ENCODE peak calls at places on chromosomes 13 and 19, in eight cellular contexts. One of them, this sample, is unnamed.

GRCh38 chr19:33950141-33950805 is 153.6 kb downstream of the KCTD15 start:
- DNase-seq in progenitor cell of endocrine pancreas: no peak
- DNase-seq in ACHN: no peak
- DNase-seq in Panc1: no peak
- DNase-seq in amniotic epithelial cell: no peak
- DNase-seq in WTC11: no peak
- DNase-seq in HTR-8/SVneo: no peak
- DNase-seq in body of pancreas: no peak
- DNase-seq in this sample: no peak

GRCh38 chr13:84648069-84648640 is 765.9 kb upstream of the SLITRK1 start:
- DNase-seq in body of pancreas: no peak
- DNase-seq in ACHN: peak
- DNase-seq in progenitor cell of endocrine pancreas: no peak
- DNase-seq in HTR-8/SVneo: no peak
- DNase-seq in Panc1: no peak
- DNase-seq in amniotic epithelial cell: no peak
- DNase-seq in WTC11: no peak
- DNase-seq in this sample: no peak

GRCh38 chr13:40187324-40187795 is 479.1 kb downstream of the FOXO1 start:
- DNase-seq in amniotic epithelial cell: no peak
- DNase-seq in progenitor cell of endocrine pancreas: no peak
- DNase-seq in Panc1: no peak
- DNase-seq in WTC11: no peak
- DNase-seq in HTR-8/SVneo: no peak
- DNase-seq in body of pancreas: no peak
- DNase-seq in ACHN: no peak
- DNase-seq in this sample: no peak

GRCh38 chr19:9996541-9996940 is 13.8 kb downstream of the COL5A3 start:
- DNase-seq in ACHN: no peak
- DNase-seq in WTC11: no peak
- DNase-seq in progenitor cell of endocrine pancreas: no peak
- DNase-seq in HTR-8/SVneo: no peak
- DNase-seq in amniotic epithelial cell: peak
- DNase-seq in Panc1: no peak
- DNase-seq in body of pancreas: no peak
- DNase-seq in this sample: no peak

GRCh38 chr19:57552432-57552831 is 7.2 kb downstream of the ZNF550 start:
- DNase-seq in HTR-8/SVneo: no peak
- DNase-seq in amniotic epithelial cell: no peak
- DNase-seq in WTC11: peak
- DNase-seq in progenitor cell of endocrine pancreas: no peak
- DNase-seq in body of pancreas: no peak
- DNase-seq in ACHN: no peak
- DNase-seq in Panc1: no peak
- DNase-seq in this sample: no peak

GRCh38 chr19:17720487-17720839 is 1.2 kb downstream of the MAP1S start:
- DNase-seq in Panc1: no peak
- DNase-seq in amniotic epithelial cell: no peak
- DNase-seq in ACHN: no peak
- DNase-seq in WTC11: no peak
- DNase-seq in body of pancreas: no peak
- DNase-seq in progenitor cell of endocrine pancreas: no peak
- DNase-seq in HTR-8/SVneo: no peak
- DNase-seq in this sample: no peak

GRCh38 chr19:1039646-1040475 is at the start of gene ABCA7:
- DNase-seq in progenitor cell of endocrine pancreas: peak
- DNase-seq in amniotic epithelial cell: peak
- DNase-seq in Panc1: peak
- DNase-seq in ACHN: peak
- DNase-seq in HTR-8/SVneo: peak
- DNase-seq in body of pancreas: peak
- DNase-seq in WTC11: peak
- DNase-seq in this sample: peak

GRCh38 chr13:33871207-33872004 is 53.5 kb downstream of the RFC3 start:
- DNase-seq in Panc1: no peak
- DNase-seq in body of pancreas: no peak
- DNase-seq in HTR-8/SVneo: no peak
- DNase-seq in WTC11: no peak
- DNase-seq in ACHN: no peak
- DNase-seq in amniotic epithelial cell: peak
- DNase-seq in progenitor cell of endocrine pancreas: no peak
- DNase-seq in this sample: no peak

GRCh38 chr19:23770672-23771250 is 12.1 kb upstream of the ZNF681 start:
- DNase-seq in Panc1: no peak
- DNase-seq in WTC11: no peak
- DNase-seq in body of pancreas: no peak
- DNase-seq in amniotic epithelial cell: no peak
- DNase-seq in ACHN: no peak
- DNase-seq in progenitor cell of endocrine pancreas: no peak
- DNase-seq in HTR-8/SVneo: no peak
- DNase-seq in this sample: no peak

GRCh38 chr19:39474139-39474620 is 6.5 kb upstream of the TIMM50 start:
- DNase-seq in WTC11: peak
- DNase-seq in Panc1: no peak
- DNase-seq in progenitor cell of endocrine pancreas: peak
- DNase-seq in body of pancreas: peak
- DNase-seq in HTR-8/SVneo: peak
- DNase-seq in ACHN: peak
- DNase-seq in amniotic epithelial cell: peak
- DNase-seq in this sample: peak

GRCh38 chr13:20953245-20953931 is 50.8 kb upstream of the XPO4 start:
- DNase-seq in WTC11: no peak
- DNase-seq in Panc1: no peak
- DNase-seq in amniotic epithelial cell: no peak
- DNase-seq in body of pancreas: no peak
- DNase-seq in HTR-8/SVneo: no peak
- DNase-seq in progenitor cell of endocrine pancreas: no peak
- DNase-seq in ACHN: no peak
- DNase-seq in this sample: no peak

GRCh38 chr19:4738734-4739133 is 15.1 kb upstream of the DPP9 start:
- DNase-seq in Panc1: no peak
- DNase-seq in progenitor cell of endocrine pancreas: no peak
- DNase-seq in HTR-8/SVneo: no peak
- DNase-seq in body of pancreas: no peak
- DNase-seq in ACHN: no peak
- DNase-seq in WTC11: no peak
- DNase-seq in amniotic epithelial cell: peak
- DNase-seq in this sample: no peak

GRCh38 chr19:29260477-29261317 is 47.7 kb upstream of the UQCRFS1 start:
- DNase-seq in HTR-8/SVneo: no peak
- DNase-seq in WTC11: peak
- DNase-seq in body of pancreas: no peak
- DNase-seq in amniotic epithelial cell: peak
- DNase-seq in Panc1: peak
- DNase-seq in progenitor cell of endocrine pancreas: peak
- DNase-seq in ACHN: peak
- DNase-seq in this sample: no peak

GRCh38 chr13:87259479-87260083 is 411.6 kb upstream of the SLITRK5 start:
- DNase-seq in Panc1: no peak
- DNase-seq in progenitor cell of endocrine pancreas: no peak
- DNase-seq in ACHN: peak
- DNase-seq in WTC11: peak
- DNase-seq in amniotic epithelial cell: peak
- DNase-seq in HTR-8/SVneo: no peak
- DNase-seq in body of pancreas: no peak
- DNase-seq in this sample: no peak

GRCh38 chr13:113552079-113552478 is 32.5 kb upstream of the TFDP1 start:
- DNase-seq in ACHN: no peak
- DNase-seq in Panc1: no peak
- DNase-seq in amniotic epithelial cell: no peak
- DNase-seq in body of pancreas: no peak
- DNase-seq in HTR-8/SVneo: no peak
- DNase-seq in progenitor cell of endocrine pancreas: no peak
- DNase-seq in WTC11: no peak
- DNase-seq in this sample: no peak

GRCh38 chr13:54029720-54030119 is 1001.1 kb downstream of the OLFM4 start:
- DNase-seq in progenitor cell of endocrine pancreas: no peak
- DNase-seq in WTC11: no peak
- DNase-seq in amniotic epithelial cell: no peak
- DNase-seq in Panc1: no peak
- DNase-seq in body of pancreas: no peak
- DNase-seq in ACHN: peak
- DNase-seq in HTR-8/SVneo: no peak
- DNase-seq in this sample: no peak

GRCh38 chr19:18107235-18108083 is 9.9 kb downstream of the MAST3 start:
- DNase-seq in Panc1: no peak
- DNase-seq in body of pancreas: no peak
- DNase-seq in progenitor cell of endocrine pancreas: no peak
- DNase-seq in HTR-8/SVneo: no peak
- DNase-seq in WTC11: no peak
- DNase-seq in amniotic epithelial cell: no peak
- DNase-seq in ACHN: no peak
- DNase-seq in this sample: no peak

GRCh38 chr13:97205971-97206370 is 16.2 kb upstream of the MBNL2 start:
- DNase-seq in amniotic epithelial cell: peak
- DNase-seq in Panc1: no peak
- DNase-seq in progenitor cell of endocrine pancreas: no peak
- DNase-seq in WTC11: no peak
- DNase-seq in ACHN: no peak
- DNase-seq in body of pancreas: no peak
- DNase-seq in HTR-8/SVneo: peak
- DNase-seq in this sample: peak

GRCh38 chr19:35712910-35713845 is 4.6 kb upstream of the KMT2B start:
- DNase-seq in body of pancreas: no peak
- DNase-seq in Panc1: no peak
- DNase-seq in HTR-8/SVneo: no peak
- DNase-seq in ACHN: no peak
- DNase-seq in progenitor cell of endocrine pancreas: no peak
- DNase-seq in WTC11: peak
- DNase-seq in amniotic epithelial cell: no peak
- DNase-seq in this sample: no peak

GRCh38 chr13:101415358-101416174 is 742 bp downstream of the NALCN start:
- DNase-seq in ACHN: no peak
- DNase-seq in Panc1: no peak
- DNase-seq in amniotic epithelial cell: no peak
- DNase-seq in progenitor cell of endocrine pancreas: peak
- DNase-seq in HTR-8/SVneo: no peak
- DNase-seq in WTC11: peak
- DNase-seq in body of pancreas: no peak
- DNase-seq in this sample: no peak

GRCh38 chr19:11798391-11799296 is at the start of gene ZNF491:
- DNase-seq in HTR-8/SVneo: peak
- DNase-seq in Panc1: peak
- DNase-seq in amniotic epithelial cell: peak
- DNase-seq in ACHN: no peak
- DNase-seq in WTC11: peak
- DNase-seq in body of pancreas: peak
- DNase-seq in progenitor cell of endocrine pancreas: peak
- DNase-seq in this sample: peak

GRCh38 chr19:10593820-10594637 is 6.9 kb upstream of the AP1M2 start:
- DNase-seq in amniotic epithelial cell: peak
- DNase-seq in WTC11: no peak
- DNase-seq in HTR-8/SVneo: no peak
- DNase-seq in body of pancreas: peak
- DNase-seq in Panc1: no peak
- DNase-seq in ACHN: no peak
- DNase-seq in progenitor cell of endocrine pancreas: no peak
- DNase-seq in this sample: no peak

GRCh38 chr13:37198629-37199028 is 93.2 kb upstream of the CSNK1A1L start:
- DNase-seq in HTR-8/SVneo: no peak
- DNase-seq in body of pancreas: no peak
- DNase-seq in WTC11: no peak
- DNase-seq in progenitor cell of endocrine pancreas: no peak
- DNase-seq in Panc1: no peak
- DNase-seq in ACHN: no peak
- DNase-seq in amniotic epithelial cell: no peak
- DNase-seq in this sample: no peak

GRCh38 chr19:49506575-49507105 is 5.8 kb upstream of the FCGRT start:
- DNase-seq in progenitor cell of endocrine pancreas: no peak
- DNase-seq in WTC11: peak
- DNase-seq in HTR-8/SVneo: peak
- DNase-seq in body of pancreas: peak
- DNase-seq in Panc1: no peak
- DNase-seq in ACHN: peak
- DNase-seq in amniotic epithelial cell: peak
- DNase-seq in this sample: peak

GRCh38 chr19:33052352-33052972 is 12.2 kb downstream of the RHPN2 start:
- DNase-seq in HTR-8/SVneo: peak
- DNase-seq in body of pancreas: peak
- DNase-seq in Panc1: no peak
- DNase-seq in amniotic epithelial cell: peak
- DNase-seq in ACHN: peak
- DNase-seq in WTC11: no peak
- DNase-seq in progenitor cell of endocrine pancreas: no peak
- DNase-seq in this sample: no peak

GRCh38 chr13:55084630-55085029 is 2056.0 kb downstream of the OLFM4 start:
- DNase-seq in HTR-8/SVneo: no peak
- DNase-seq in Panc1: no peak
- DNase-seq in body of pancreas: no peak
- DNase-seq in ACHN: no peak
- DNase-seq in progenitor cell of endocrine pancreas: no peak
- DNase-seq in amniotic epithelial cell: no peak
- DNase-seq in WTC11: no peak
- DNase-seq in this sample: no peak

GRCh38 chr13:67230774-67231480 is 791 bp upstream of the PCDH9 start:
- DNase-seq in WTC11: peak
- DNase-seq in Panc1: no peak
- DNase-seq in body of pancreas: peak
- DNase-seq in amniotic epithelial cell: peak
- DNase-seq in HTR-8/SVneo: peak
- DNase-seq in progenitor cell of endocrine pancreas: peak
- DNase-seq in ACHN: peak
- DNase-seq in this sample: peak

GRCh38 chr13:26555413-26555812 is 2.1 kb upstream of the WASF3 start:
- DNase-seq in amniotic epithelial cell: no peak
- DNase-seq in ACHN: no peak
- DNase-seq in HTR-8/SVneo: no peak
- DNase-seq in body of pancreas: no peak
- DNase-seq in progenitor cell of endocrine pancreas: no peak
- DNase-seq in WTC11: no peak
- DNase-seq in Panc1: no peak
- DNase-seq in this sample: no peak

This sample was measured in RWPE1.